ENCODE peak calls at places on chromosome 15, in five cellular contexts. One of them, this sample, is unnamed. For H3K36me3, the result is how much of the 10 kb centered on the place peaks cover.

GRCh38 chr15:52745326-52746161 is 44.6 kb downstream of the ONECUT1 start:
- DNase-seq in ovary: no peak
- DNase-seq in left ventricle myocardium inferior: no peak
- DNase-seq in psoas muscle: no peak
- DNase-seq in adrenal gland: no peak
- DNase-seq in this sample: no peak

GRCh38 chr15:82969353-82969752 is 16.7 kb upstream of the RAMAC start:
- DNase-seq in ovary: no peak
- DNase-seq in left ventricle myocardium inferior: no peak
- DNase-seq in psoas muscle: no peak
- DNase-seq in adrenal gland: no peak
- DNase-seq in this sample: no peak

GRCh38 chr15:25862469-25863066 is 559 bp downstream of the ATP10A start:
- DNase-seq in ovary: no peak
- DNase-seq in left ventricle myocardium inferior: no peak
- DNase-seq in psoas muscle: no peak
- DNase-seq in adrenal gland: no peak
- DNase-seq in this sample: no peak

GRCh38 chr15:99433026-99433756 is 132.6 kb upstream of the MEF2A start:
- DNase-seq in ovary: peak
- DNase-seq in left ventricle myocardium inferior: peak
- DNase-seq in psoas muscle: peak
- DNase-seq in adrenal gland: peak
- DNase-seq in this sample: no peak

GRCh38 chr15:82999905-83000671 is 11.4 kb downstream of the C15orf40 start:
- DNase-seq in ovary: no peak
- DNase-seq in left ventricle myocardium inferior: no peak
- DNase-seq in psoas muscle: no peak
- DNase-seq in adrenal gland: no peak
- DNase-seq in this sample: peak

GRCh38 chr15:78727561-78727960 is 83.7 kb downstream of the ADAMTS7 start:
- DNase-seq in ovary: no peak
- DNase-seq in left ventricle myocardium inferior: no peak
- DNase-seq in psoas muscle: no peak
- DNase-seq in adrenal gland: no peak
- DNase-seq in this sample: no peak

GRCh38 chr15:85543741-85544155 is 163.3 kb downstream of the AKAP13 start:
- DNase-seq in ovary: peak
- DNase-seq in left ventricle myocardium inferior: peak
- DNase-seq in psoas muscle: peak
- DNase-seq in adrenal gland: peak
- DNase-seq in this sample: peak

GRCh38 chr15:79166311-79166955 is 75.9 kb upstream of the RASGRF1 start:
- DNase-seq in ovary: no peak
- DNase-seq in left ventricle myocardium inferior: no peak
- DNase-seq in psoas muscle: no peak
- DNase-seq in adrenal gland: no peak
- DNase-seq in this sample: no peak

GRCh38 chr15:48965972-48966371 is 2.3 kb upstream of the SHC4 start:
- DNase-seq in ovary: no peak
- DNase-seq in left ventricle myocardium inferior: no peak
- DNase-seq in psoas muscle: no peak
- DNase-seq in adrenal gland: no peak
- DNase-seq in this sample: no peak

GRCh38 chr15:41774873-41775417 is 661 bp downstream of the MAPKBP1 start:
- DNase-seq in ovary: no peak
- DNase-seq in left ventricle myocardium inferior: no peak
- DNase-seq in psoas muscle: no peak
- DNase-seq in adrenal gland: no peak
- DNase-seq in this sample: peak

GRCh38 chr15:64622410-64623260 is 152.8 kb downstream of the RBPMS2 start:
- DNase-seq in ovary: no peak
- DNase-seq in left ventricle myocardium inferior: no peak
- DNase-seq in psoas muscle: no peak
- DNase-seq in adrenal gland: no peak
- DNase-seq in this sample: no peak

GRCh38 chr15:64050281-64051092 is 4.2 kb upstream of the DAPK2 start:
- DNase-seq in ovary: no peak
- DNase-seq in left ventricle myocardium inferior: no peak
- DNase-seq in psoas muscle: no peak
- DNase-seq in adrenal gland: no peak
- DNase-seq in this sample: no peak

GRCh38 chr15:68589783-68590710 is 11.3 kb downstream of the CORO2B start:
- DNase-seq in ovary: peak
- DNase-seq in left ventricle myocardium inferior: no peak
- DNase-seq in psoas muscle: no peak
- DNase-seq in adrenal gland: no peak
- DNase-seq in this sample: no peak

GRCh38 chr15:39667382-39668127 is 86.7 kb downstream of the THBS1 start:
- DNase-seq in ovary: no peak
- DNase-seq in left ventricle myocardium inferior: no peak
- DNase-seq in psoas muscle: no peak
- DNase-seq in adrenal gland: no peak
- DNase-seq in this sample: no peak

GRCh38 chr15:36810656-36811449 is 231.4 kb downstream of the CDIN1 start:
- DNase-seq in ovary: no peak
- DNase-seq in left ventricle myocardium inferior: no peak
- DNase-seq in psoas muscle: no peak
- DNase-seq in adrenal gland: no peak
- DNase-seq in this sample: no peak

GRCh38 chr15:27846722-27847420 is 252.2 kb downstream of the OCA2 start:
- DNase-seq in ovary: no peak
- DNase-seq in left ventricle myocardium inferior: no peak
- DNase-seq in psoas muscle: no peak
- DNase-seq in adrenal gland: no peak
- DNase-seq in this sample: no peak

GRCh38 chr15:78944669-78945407 is at the start of gene CTSH:
- DNase-seq in ovary: peak
- DNase-seq in left ventricle myocardium inferior: peak
- DNase-seq in psoas muscle: peak
- DNase-seq in adrenal gland: peak
- DNase-seq in this sample: peak

GRCh38 chr15:98292442-98293240 is 332.1 kb downstream of the ARRDC4 start:
- DNase-seq in ovary: no peak
- DNase-seq in left ventricle myocardium inferior: peak
- DNase-seq in psoas muscle: peak
- DNase-seq in adrenal gland: no peak
- DNase-seq in this sample: peak

GRCh38 chr15:88391700-88392099 is 75.5 kb downstream of the MRPL46 start:
- DNase-seq in ovary: no peak
- DNase-seq in left ventricle myocardium inferior: no peak
- DNase-seq in psoas muscle: no peak
- DNase-seq in adrenal gland: no peak
- DNase-seq in this sample: no peak

GRCh38 chr15:99921086-99921485 is 187.8 kb upstream of the LYSMD4 start:
- DNase-seq in ovary: no peak
- DNase-seq in left ventricle myocardium inferior: no peak
- DNase-seq in psoas muscle: no peak
- DNase-seq in adrenal gland: no peak
- DNase-seq in this sample: no peak

GRCh38 chr15:54345301-54345700 is 367.1 kb downstream of the UNC13C start:
- DNase-seq in ovary: no peak
- DNase-seq in left ventricle myocardium inferior: no peak
- DNase-seq in psoas muscle: no peak
- DNase-seq in adrenal gland: no peak
- DNase-seq in this sample: no peak

GRCh38 chr15:28082891-28083688 is 16.0 kb downstream of the OCA2 start:
- DNase-seq in ovary: no peak
- DNase-seq in left ventricle myocardium inferior: no peak
- DNase-seq in psoas muscle: no peak
- DNase-seq in adrenal gland: no peak
- DNase-seq in this sample: no peak

GRCh38 chr15:101355678-101356464 is 60.8 kb upstream of the SNRPA1 start:
- DNase-seq in ovary: no peak
- DNase-seq in left ventricle myocardium inferior: no peak
- DNase-seq in psoas muscle: no peak
- DNase-seq in adrenal gland: no peak
- DNase-seq in this sample: no peak

GRCh38 chr15:42808921-42809320 is 72.0 kb upstream of the CDAN1 start:
- DNase-seq in ovary: no peak
- DNase-seq in left ventricle myocardium inferior: no peak
- DNase-seq in psoas muscle: no peak
- DNase-seq in adrenal gland: no peak
- DNase-seq in this sample: no peak

GRCh38 chr15:41693757-41694156 is 33.6 kb downstream of the MGA start:
- DNase-seq in ovary: no peak
- DNase-seq in left ventricle myocardium inferior: no peak
- DNase-seq in psoas muscle: no peak
- DNase-seq in adrenal gland: no peak
- DNase-seq in this sample: no peak

GRCh38 chr15:52760562-52760961 is 29.6 kb downstream of the ONECUT1 start:
- DNase-seq in ovary: no peak
- DNase-seq in left ventricle myocardium inferior: no peak
- DNase-seq in psoas muscle: no peak
- DNase-seq in adrenal gland: no peak
- DNase-seq in this sample: no peak

GRCh38 chr15:85030301-85031049 is 48.8 kb downstream of the PDE8A start:
- DNase-seq in ovary: no peak
- DNase-seq in left ventricle myocardium inferior: no peak
- DNase-seq in psoas muscle: no peak
- DNase-seq in adrenal gland: no peak
- DNase-seq in this sample: no peak

GRCh38 chr15:77797270-77797669 is 164.6 kb upstream of the LINGO1 start:
- DNase-seq in ovary: no peak
- DNase-seq in left ventricle myocardium inferior: no peak
- DNase-seq in psoas muscle: no peak
- DNase-seq in adrenal gland: no peak
- DNase-seq in this sample: no peak

GRCh38 chr15:96344120-96344705 is 13.7 kb downstream of the NR2F2 start:
- DNase-seq in ovary: no peak
- DNase-seq in left ventricle myocardium inferior: no peak
- DNase-seq in psoas muscle: no peak
- DNase-seq in adrenal gland: no peak
- DNase-seq in this sample: no peak
- H3K4me3 ChIP-seq in ovary: peak
- H3K4me3 ChIP-seq in left ventricle myocardium inferior: peak
- H3K4me3 ChIP-seq in psoas muscle: peak
- H3K4me3 ChIP-seq in adrenal gland: no peak
- H3K4me3 ChIP-seq in this sample: no peak

DNA sequence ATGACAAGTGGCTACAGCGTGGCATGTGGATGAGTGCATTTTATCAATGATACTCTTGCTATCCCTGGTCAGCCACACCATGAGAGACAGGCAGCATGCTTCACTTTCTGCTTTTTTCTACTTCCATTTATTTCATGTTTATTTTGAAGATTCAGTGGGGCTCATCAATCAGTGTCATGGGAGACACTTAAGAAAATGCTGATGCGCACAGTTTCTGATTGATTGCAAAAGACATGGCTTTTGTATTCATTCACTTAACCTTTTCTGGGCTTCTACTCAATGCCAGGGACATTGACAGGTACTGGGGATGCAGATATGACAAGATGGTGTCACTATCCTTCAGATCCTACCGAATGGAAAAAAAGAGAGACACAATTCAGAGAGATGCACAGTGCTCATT is 50.9 kb upstream of the CFAP161 start:
- DNase-seq in ovary: no peak
- DNase-seq in left ventricle myocardium inferior: no peak
- DNase-seq in psoas muscle: no peak
- DNase-seq in adrenal gland: no peak
- DNase-seq in this sample: no peak
- H3K36me3 ChIP-seq in ovary: under half
- H3K36me3 ChIP-seq in left ventricle myocardium inferior: under half
- H3K36me3 ChIP-seq in psoas muscle: under half
- H3K36me3 ChIP-seq in adrenal gland: under half
- H3K36me3 ChIP-seq in this sample: under half

GRCh38 chr15:67097893-67098740 is 32.7 kb downstream of the SMAD3 start:
- DNase-seq in ovary: no peak
- DNase-seq in left ventricle myocardium inferior: peak
- DNase-seq in psoas muscle: peak
- DNase-seq in adrenal gland: no peak
- DNase-seq in this sample: no peak
- H3K4me3 ChIP-seq in ovary: no peak
- H3K4me3 ChIP-seq in left ventricle myocardium inferior: peak
- H3K4me3 ChIP-seq in psoas muscle: peak
- H3K4me3 ChIP-seq in adrenal gland: no peak
- H3K4me3 ChIP-seq in this sample: no peak

DNA sequence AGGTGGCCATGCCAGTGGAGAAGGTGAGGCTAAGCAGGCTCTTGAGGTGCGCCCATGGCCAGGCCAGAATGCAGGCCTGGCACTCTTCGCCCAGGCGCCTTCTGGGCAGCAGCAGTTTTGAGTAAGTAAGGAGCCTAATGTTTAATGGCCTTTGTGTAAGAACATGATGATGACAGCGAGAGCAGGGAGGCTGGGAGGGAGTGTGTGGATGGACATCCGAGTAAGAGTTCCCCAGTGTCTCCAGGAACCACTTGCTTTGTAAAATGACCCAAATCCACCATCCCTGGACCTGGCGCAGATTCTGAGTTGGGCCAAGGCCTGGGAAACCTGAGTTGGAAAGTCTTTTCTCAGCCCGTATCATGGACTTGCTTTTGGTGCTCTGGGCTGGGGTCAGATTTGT is 24.1 kb downstream of the KLF13 start:
- DNase-seq in ovary: no peak
- DNase-seq in left ventricle myocardium inferior: no peak
- DNase-seq in psoas muscle: no peak
- DNase-seq in adrenal gland: no peak
- DNase-seq in this sample: no peak
- H3K36me3 ChIP-seq in ovary: under half
- H3K36me3 ChIP-seq in left ventricle myocardium inferior: under half
- H3K36me3 ChIP-seq in psoas muscle: under half
- H3K36me3 ChIP-seq in adrenal gland: under half
- H3K36me3 ChIP-seq in this sample: under half

DNA sequence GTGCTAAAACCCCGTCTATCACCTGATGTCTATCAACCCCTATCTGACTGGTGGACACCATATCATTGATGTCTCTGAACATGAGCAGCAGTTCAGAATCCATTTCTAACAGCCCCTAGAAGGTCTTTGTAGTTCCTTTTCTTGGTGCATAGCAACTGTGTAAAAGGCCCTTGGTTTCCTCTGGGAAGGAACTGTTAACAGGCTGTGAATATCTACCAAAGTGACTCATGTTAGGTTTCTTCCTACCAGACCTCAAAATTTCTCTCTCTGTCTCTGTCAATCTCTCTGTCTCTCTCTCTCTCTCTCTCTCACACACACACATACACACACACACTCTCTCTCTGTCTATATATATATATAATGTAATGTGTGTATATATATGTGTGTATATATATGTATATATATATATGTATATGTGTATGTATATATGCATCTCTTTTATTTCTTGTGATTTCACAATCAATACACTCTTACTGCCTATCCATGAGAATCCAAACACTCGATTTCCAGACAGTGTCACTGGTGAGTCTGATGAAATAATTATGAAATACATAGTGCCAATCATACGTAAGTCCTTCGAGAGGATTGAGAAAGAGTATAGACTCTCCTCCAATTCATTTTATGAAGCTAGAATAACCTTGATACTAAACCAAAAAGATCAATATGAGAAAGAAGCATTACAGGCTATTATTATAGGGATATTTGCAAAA is 335.9 kb upstream of the SLCO3A1 start:
- DNase-seq in ovary: no peak
- DNase-seq in left ventricle myocardium inferior: no peak
- DNase-seq in psoas muscle: no peak
- DNase-seq in adrenal gland: no peak
- DNase-seq in this sample: no peak
- H3K4me3 ChIP-seq in ovary: no peak
- H3K4me3 ChIP-seq in left ventricle myocardium inferior: no peak
- H3K4me3 ChIP-seq in psoas muscle: no peak
- H3K4me3 ChIP-seq in adrenal gland: no peak
- H3K4me3 ChIP-seq in this sample: no peak

This sample was measured in pancreas.